ENCODE peak calls at places on chromosomes 6 and 20, in ten cellular contexts. One of them, this sample, is unnamed.
A peak's percentile ranks its signal among the peaks of the same experiment; 100 is the strongest.

GRCh38 chr6:52325695-52326471 is 36.1 kb upstream of the PAQR8 start:
- DNase-seq in WTC11: peak; percentile 54
- DNase-seq in stimulated activated CD4-positive, alpha-beta T cell treated with anti-CD3 and anti-CD28 coated beads, Interleukin-2, amount 100 ng/mL, for 48 hours: no peak
- DNase-seq in G401: no peak
- DNase-seq in hepatocyte: peak; percentile 70
- DNase-seq in effector CD4-positive, alpha-beta T cell: no peak
- DNase-seq in activated T-helper 1 cell treated with anti-CD3 and anti-CD28 coated beads, Interleukin-12 subunit alpha, Interleukin-12 subunit beta, Interleukin-2, Interleukin-4 antibody, amounts not matched to agents 30 ng/mL and 10 ng/mL and 1 ng/mL, durations not matched to agents 14 hours and 24 hours and 36 hours: no peak
- DNase-seq in SHP77: no peak
- DNase-seq in neural progenitor cell: peak; percentile 90
- DNase-seq in transverse colon: peak; percentile 61
- DNase-seq in this sample: no peak

GRCh38 chr20:35768731-35769664 is 2.8 kb upstream of the PHF20 start:
- DNase-seq in WTC11: peak; percentile 74
- DNase-seq in stimulated activated CD4-positive, alpha-beta T cell treated with anti-CD3 and anti-CD28 coated beads, Interleukin-2, amount 100 ng/mL, for 48 hours: peak; percentile 38
- DNase-seq in G401: peak; percentile 73
- DNase-seq in hepatocyte: peak; percentile 85
- DNase-seq in effector CD4-positive, alpha-beta T cell: peak; percentile 21
- DNase-seq in activated T-helper 1 cell treated with anti-CD3 and anti-CD28 coated beads, Interleukin-12 subunit alpha, Interleukin-12 subunit beta, Interleukin-2, Interleukin-4 antibody, amounts not matched to agents 30 ng/mL and 10 ng/mL and 1 ng/mL, durations not matched to agents 14 hours and 24 hours and 36 hours: no peak
- DNase-seq in SHP77: peak; percentile 67
- DNase-seq in neural progenitor cell: peak; percentile 79
- DNase-seq in transverse colon: peak; percentile 87
- DNase-seq in this sample: peak; percentile 97

GRCh38 chr6:16857969-16858592 is 96.8 kb upstream of the ATXN1 start:
- DNase-seq in WTC11: no peak
- DNase-seq in stimulated activated CD4-positive, alpha-beta T cell treated with anti-CD3 and anti-CD28 coated beads, Interleukin-2, amount 100 ng/mL, for 48 hours: no peak
- DNase-seq in G401: no peak
- DNase-seq in hepatocyte: peak; percentile 12
- DNase-seq in effector CD4-positive, alpha-beta T cell: no peak
- DNase-seq in activated T-helper 1 cell treated with anti-CD3 and anti-CD28 coated beads, Interleukin-12 subunit alpha, Interleukin-12 subunit beta, Interleukin-2, Interleukin-4 antibody, amounts not matched to agents 30 ng/mL and 10 ng/mL and 1 ng/mL, durations not matched to agents 14 hours and 24 hours and 36 hours: no peak
- DNase-seq in SHP77: no peak
- DNase-seq in neural progenitor cell: no peak
- DNase-seq in transverse colon: no peak
- DNase-seq in this sample: no peak

GRCh38 chr20:51687071-51687470 is 81.1 kb downstream of the ATP9A start:
- DNase-seq in WTC11: no peak
- DNase-seq in stimulated activated CD4-positive, alpha-beta T cell treated with anti-CD3 and anti-CD28 coated beads, Interleukin-2, amount 100 ng/mL, for 48 hours: no peak
- DNase-seq in G401: no peak
- DNase-seq in hepatocyte: no peak
- DNase-seq in effector CD4-positive, alpha-beta T cell: no peak
- DNase-seq in activated T-helper 1 cell treated with anti-CD3 and anti-CD28 coated beads, Interleukin-12 subunit alpha, Interleukin-12 subunit beta, Interleukin-2, Interleukin-4 antibody, amounts not matched to agents 30 ng/mL and 10 ng/mL and 1 ng/mL, durations not matched to agents 14 hours and 24 hours and 36 hours: no peak
- DNase-seq in SHP77: no peak
- DNase-seq in neural progenitor cell: no peak
- DNase-seq in transverse colon: no peak
- DNase-seq in this sample: no peak

GRCh38 chr20:840503-840857 is 7.0 kb downstream of the FAM110A start:
- DNase-seq in WTC11: no peak
- DNase-seq in stimulated activated CD4-positive, alpha-beta T cell treated with anti-CD3 and anti-CD28 coated beads, Interleukin-2, amount 100 ng/mL, for 48 hours: no peak
- DNase-seq in G401: no peak
- DNase-seq in hepatocyte: no peak
- DNase-seq in effector CD4-positive, alpha-beta T cell: no peak
- DNase-seq in activated T-helper 1 cell treated with anti-CD3 and anti-CD28 coated beads, Interleukin-12 subunit alpha, Interleukin-12 subunit beta, Interleukin-2, Interleukin-4 antibody, amounts not matched to agents 30 ng/mL and 10 ng/mL and 1 ng/mL, durations not matched to agents 14 hours and 24 hours and 36 hours: no peak
- DNase-seq in SHP77: no peak
- DNase-seq in neural progenitor cell: no peak
- DNase-seq in transverse colon: no peak
- DNase-seq in this sample: no peak

GRCh38 chr20:56391596-56392281 is at the start of gene AURKA:
- DNase-seq in WTC11: no peak
- DNase-seq in stimulated activated CD4-positive, alpha-beta T cell treated with anti-CD3 and anti-CD28 coated beads, Interleukin-2, amount 100 ng/mL, for 48 hours: no peak
- DNase-seq in G401: no peak
- DNase-seq in hepatocyte: peak; percentile 26
- DNase-seq in effector CD4-positive, alpha-beta T cell: no peak
- DNase-seq in activated T-helper 1 cell treated with anti-CD3 and anti-CD28 coated beads, Interleukin-12 subunit alpha, Interleukin-12 subunit beta, Interleukin-2, Interleukin-4 antibody, amounts not matched to agents 30 ng/mL and 10 ng/mL and 1 ng/mL, durations not matched to agents 14 hours and 24 hours and 36 hours: no peak
- DNase-seq in SHP77: no peak
- DNase-seq in neural progenitor cell: no peak
- DNase-seq in transverse colon: no peak
- DNase-seq in this sample: no peak

GRCh38 chr6:48994811-48995210 is 468.2 kb downstream of the MMUT start:
- DNase-seq in WTC11: no peak
- DNase-seq in stimulated activated CD4-positive, alpha-beta T cell treated with anti-CD3 and anti-CD28 coated beads, Interleukin-2, amount 100 ng/mL, for 48 hours: no peak
- DNase-seq in G401: no peak
- DNase-seq in hepatocyte: no peak
- DNase-seq in effector CD4-positive, alpha-beta T cell: no peak
- DNase-seq in activated T-helper 1 cell treated with anti-CD3 and anti-CD28 coated beads, Interleukin-12 subunit alpha, Interleukin-12 subunit beta, Interleukin-2, Interleukin-4 antibody, amounts not matched to agents 30 ng/mL and 10 ng/mL and 1 ng/mL, durations not matched to agents 14 hours and 24 hours and 36 hours: no peak
- DNase-seq in SHP77: no peak
- DNase-seq in neural progenitor cell: no peak
- DNase-seq in transverse colon: no peak
- DNase-seq in this sample: no peak

GRCh38 chr6:155347800-155348199 is 33.5 kb upstream of the TFB1M start:
- DNase-seq in WTC11: no peak
- DNase-seq in stimulated activated CD4-positive, alpha-beta T cell treated with anti-CD3 and anti-CD28 coated beads, Interleukin-2, amount 100 ng/mL, for 48 hours: no peak
- DNase-seq in G401: no peak
- DNase-seq in hepatocyte: no peak
- DNase-seq in effector CD4-positive, alpha-beta T cell: no peak
- DNase-seq in activated T-helper 1 cell treated with anti-CD3 and anti-CD28 coated beads, Interleukin-12 subunit alpha, Interleukin-12 subunit beta, Interleukin-2, Interleukin-4 antibody, amounts not matched to agents 30 ng/mL and 10 ng/mL and 1 ng/mL, durations not matched to agents 14 hours and 24 hours and 36 hours: no peak
- DNase-seq in SHP77: no peak
- DNase-seq in neural progenitor cell: no peak
- DNase-seq in transverse colon: no peak
- DNase-seq in this sample: no peak

GRCh38 chr20:35467339-35468224 is 12.2 kb downstream of the CEP250 start:
- DNase-seq in WTC11: no peak
- DNase-seq in stimulated activated CD4-positive, alpha-beta T cell treated with anti-CD3 and anti-CD28 coated beads, Interleukin-2, amount 100 ng/mL, for 48 hours: no peak
- DNase-seq in G401: no peak
- DNase-seq in hepatocyte: peak; percentile 39
- DNase-seq in effector CD4-positive, alpha-beta T cell: no peak
- DNase-seq in activated T-helper 1 cell treated with anti-CD3 and anti-CD28 coated beads, Interleukin-12 subunit alpha, Interleukin-12 subunit beta, Interleukin-2, Interleukin-4 antibody, amounts not matched to agents 30 ng/mL and 10 ng/mL and 1 ng/mL, durations not matched to agents 14 hours and 24 hours and 36 hours: no peak
- DNase-seq in SHP77: no peak
- DNase-seq in neural progenitor cell: peak; percentile 41
- DNase-seq in transverse colon: no peak
- DNase-seq in this sample: no peak

GRCh38 chr6:141977782-141978181 is 154.9 kb upstream of the GJE1 start:
- DNase-seq in WTC11: no peak
- DNase-seq in stimulated activated CD4-positive, alpha-beta T cell treated with anti-CD3 and anti-CD28 coated beads, Interleukin-2, amount 100 ng/mL, for 48 hours: no peak
- DNase-seq in G401: no peak
- DNase-seq in hepatocyte: no peak
- DNase-seq in effector CD4-positive, alpha-beta T cell: no peak
- DNase-seq in activated T-helper 1 cell treated with anti-CD3 and anti-CD28 coated beads, Interleukin-12 subunit alpha, Interleukin-12 subunit beta, Interleukin-2, Interleukin-4 antibody, amounts not matched to agents 30 ng/mL and 10 ng/mL and 1 ng/mL, durations not matched to agents 14 hours and 24 hours and 36 hours: no peak
- DNase-seq in SHP77: no peak
- DNase-seq in neural progenitor cell: no peak
- DNase-seq in transverse colon: no peak
- DNase-seq in this sample: no peak

GRCh38 chr6:64034840-64035656 is 399.4 kb downstream of the PHF3 start:
- DNase-seq in WTC11: no peak
- DNase-seq in stimulated activated CD4-positive, alpha-beta T cell treated with anti-CD3 and anti-CD28 coated beads, Interleukin-2, amount 100 ng/mL, for 48 hours: no peak
- DNase-seq in G401: no peak
- DNase-seq in hepatocyte: peak; percentile 46
- DNase-seq in effector CD4-positive, alpha-beta T cell: no peak
- DNase-seq in activated T-helper 1 cell treated with anti-CD3 and anti-CD28 coated beads, Interleukin-12 subunit alpha, Interleukin-12 subunit beta, Interleukin-2, Interleukin-4 antibody, amounts not matched to agents 30 ng/mL and 10 ng/mL and 1 ng/mL, durations not matched to agents 14 hours and 24 hours and 36 hours: no peak
- DNase-seq in SHP77: no peak
- DNase-seq in neural progenitor cell: no peak
- DNase-seq in transverse colon: no peak
- DNase-seq in this sample: no peak

GRCh38 chr20:48298851-48299484 is 513.7 kb upstream of the SULF2 start:
- DNase-seq in WTC11: no peak
- DNase-seq in stimulated activated CD4-positive, alpha-beta T cell treated with anti-CD3 and anti-CD28 coated beads, Interleukin-2, amount 100 ng/mL, for 48 hours: no peak
- DNase-seq in G401: peak; percentile 14
- DNase-seq in hepatocyte: peak; percentile 71
- DNase-seq in effector CD4-positive, alpha-beta T cell: no peak
- DNase-seq in activated T-helper 1 cell treated with anti-CD3 and anti-CD28 coated beads, Interleukin-12 subunit alpha, Interleukin-12 subunit beta, Interleukin-2, Interleukin-4 antibody, amounts not matched to agents 30 ng/mL and 10 ng/mL and 1 ng/mL, durations not matched to agents 14 hours and 24 hours and 36 hours: no peak
- DNase-seq in SHP77: no peak
- DNase-seq in neural progenitor cell: peak; percentile 25
- DNase-seq in transverse colon: peak; percentile 17
- DNase-seq in this sample: no peak

This sample was measured in sciatic nerve.